ENCODE peak calls at places on chromosomes 3 and 15, in seven cellular contexts. B is neural crest cell; A is activated CD4-positive, CD25-positive, alpha-beta regulatory T cell treated with anti-CD3 and anti-CD28 coated beads, Interleukin-2, amount 50 U/mL, for 72 hours; G is choroid plexus epithelial cell; K is HTR-8/SVneo; N is Panc1; Z is activated naive CD4-positive, alpha-beta T cell. X is an unnamed sample.
A peak's percentile ranks its signal among the peaks of the same experiment; 100 is the strongest.

GRCh38 chr15:43249699-43250203 is 17.0 kb downstream of the TGM5 start:
- DNase-seq in B (no peak), A (no peak), G (peak; percentile 96), K (peak; percentile 78), N (no peak), Z (no peak), X (peak; percentile 99)

GRCh38 chr3:191269289-191270085 is 59.7 kb upstream of the CCDC50 start:
- DNase-seq in B (no peak), A (no peak), G (no peak), K (no peak), N (no peak), Z (no peak), X (no peak)

GRCh38 chr3:47424434-47425382 is 43.9 kb downstream of the PTPN23 start:
- DNase-seq in B (no peak), A (no peak), G (no peak), K (no peak), N (no peak), Z (no peak), X (no peak)

GRCh38 chr3:111846717-111847116 is 12.3 kb upstream of the PHLDB2 start:
- DNase-seq in B (no peak), A (no peak), G (peak; percentile 82), K (peak; percentile 27), N (no peak), Z (no peak), X (peak; percentile 83)

GRCh38 chr3:56681963-56682457 is 1.1 kb downstream of the TASOR start:
- DNase-seq in B (no peak), A (no peak), G (no peak), K (no peak), N (no peak), Z (no peak), X (no peak)

GRCh38 chr3:2770451-2770850 is 339.7 kb downstream of the IL5RA start:
- DNase-seq in B (no peak), A (no peak), G (peak; percentile 1), K (no peak), N (no peak), Z (no peak), X (no peak)

GRCh38 chr15:85886345-85886935 is 91.7 kb upstream of the KLHL25 start:
- DNase-seq in B (no peak), A (no peak), G (no peak), K (no peak), N (no peak), Z (no peak), X (no peak)

GRCh38 chr15:49370782-49371181 is 52.3 kb upstream of the FGF7 start:
- DNase-seq in B (no peak), A (no peak), G (peak; percentile 77), K (no peak), N (peak; percentile 22), Z (no peak), X (no peak)

GRCh38 chr3:151003024-151003771 is 30.7 kb upstream of the CLRN1 start:
- DNase-seq in B (no peak), A (no peak), G (peak; percentile 54), K (no peak), N (peak; percentile 12), Z (no peak), X (peak; percentile 28)

GRCh38 chr3:20865811-20866210 is 679.8 kb upstream of the SGO1 start:
- DNase-seq in B (no peak), A (no peak), G (no peak), K (no peak), N (no peak), Z (no peak), X (no peak)